ENCODE peak calls at places on chromosome 4, in six cellular contexts. N is T1000, H is ACHN, O is H4, D is kidney tubule cell, I is HT1080. P is an unnamed sample.

GRCh38 chr4:16187455-16187854 is 38.8 kb downstream of the TAPT1 start:
- DNase-seq in N (no peak), H (no peak), O (no peak), D (peak), I (no peak), P (no peak)

GRCh38 chr4:25235401-25235800 is 1.6 kb downstream of the PI4K2B start:
- DNase-seq in N (no peak), H (no peak), O (no peak), D (no peak), I (no peak), P (peak)

GRCh38 chr4:72286185-72286584 is 254.4 kb downstream of the NPFFR2 start:
- DNase-seq in N (no peak), H (peak), O (peak), D (peak), I (peak), P (peak)

GRCh38 chr4:21139327-21139726 is 439.1 kb downstream of the PACRGL start:
- DNase-seq in N (no peak), H (no peak), O (no peak), D (no peak), I (no peak), P (no peak)

GRCh38 chr4:89598602-89599001 is 238.4 kb downstream of the SNCA start:
- DNase-seq in N (no peak), H (peak), O (peak), D (peak), I (peak), P (peak)

GRCh38 chr4:793941-794621 is 31.8 kb downstream of the CPLX1 start:
- DNase-seq in N (no peak), H (peak), O (no peak), D (no peak), I (no peak), P (no peak)

GRCh38 chr4:142703694-142704309 is 142.3 kb downstream of the INPP4B start:
- DNase-seq in N (no peak), H (no peak), O (no peak), D (no peak), I (no peak), P (no peak)

GRCh38 chr4:26076000-26076587 is 162.1 kb downstream of the SMIM20 start:
- DNase-seq in N (peak), H (no peak), O (no peak), D (peak), I (peak), P (peak)

GRCh38 chr4:2286904-2287593 is 25.1 kb upstream of the MXD4 start:
- DNase-seq in N (no peak), H (no peak), O (no peak), D (no peak), I (no peak), P (no peak)

GRCh38 chr4:70863099-70863790 is 23.6 kb upstream of the GRSF1 start:
- DNase-seq in N (no peak), H (no peak), O (peak), D (no peak), I (no peak), P (no peak)

GRCh38 chr4:130306566-130306965 is 1210.6 kb downstream of the C4orf33 start:
- DNase-seq in N (no peak), H (peak), O (no peak), D (no peak), I (no peak), P (no peak)

GRCh38 chr4:86181585-86181984 is 178.3 kb downstream of the MAPK10 start:
- DNase-seq in N (no peak), H (peak), O (peak), D (peak), I (peak), P (peak)

GRCh38 chr4:70704333-70705145 is 16.2 kb downstream of the UTP3 start:
- DNase-seq in N (peak), H (peak), O (peak), D (peak), I (peak), P (peak)

GRCh38 chr4:183729430-183730328 is 70.6 kb downstream of the TRAPPC11 start:
- DNase-seq in N (peak), H (peak), O (no peak), D (peak), I (peak), P (peak)

GRCh38 chr4:84750260-84750955 is 167.5 kb downstream of the CDS1 start:
- DNase-seq in N (no peak), H (peak), O (peak), D (peak), I (peak), P (peak)

GRCh38 chr4:139833131-139833930 is 167.7 kb downstream of the MGST2 start:
- DNase-seq in N (no peak), H (no peak), O (no peak), D (no peak), I (no peak), P (no peak)

GRCh38 chr4:82629238-82630000 is 67.6 kb upstream of the TMEM150C start:
- DNase-seq in N (peak), H (no peak), O (peak), D (peak), I (peak), P (no peak)

GRCh38 chr4:139689093-139689722 is 23.6 kb downstream of the MGST2 start:
- DNase-seq in N (no peak), H (no peak), O (no peak), D (peak), I (no peak), P (no peak)

GRCh38 chr4:1297023-1297395 is 7.3 kb downstream of the MAEA start:
- DNase-seq in N (no peak), H (no peak), O (no peak), D (no peak), I (no peak), P (no peak)

GRCh38 chr4:176660561-176660960 is 132.2 kb downstream of the VEGFC start:
- DNase-seq in N (no peak), H (no peak), O (no peak), D (no peak), I (peak), P (peak)

GRCh38 chr4:189835505-189835904 is 105.2 kb upstream of the FRG1 start:
- DNase-seq in N (no peak), H (no peak), O (no peak), D (no peak), I (no peak), P (no peak)

GRCh38 chr4:41205854-41206460 is 8.4 kb downstream of the APBB2 start:
- DNase-seq in N (no peak), H (no peak), O (no peak), D (peak), I (no peak), P (no peak)

GRCh38 chr4:186078977-186079697 is 10.2 kb downstream of the TLR3 start:
- DNase-seq in N (no peak), H (no peak), O (no peak), D (peak), I (no peak), P (no peak)

GRCh38 chr4:1209821-1210220 is 37.4 kb upstream of the SPON2 start:
- DNase-seq in N (no peak), H (no peak), O (no peak), D (no peak), I (no peak), P (no peak)

GRCh38 chr4:48705609-48706008 is 74.5 kb downstream of the FRYL start:
- DNase-seq in N (no peak), H (no peak), O (no peak), D (no peak), I (no peak), P (no peak)

GRCh38 chr4:666436-666810 is 7.7 kb downstream of the ATP5ME start:
- DNase-seq in N (no peak), H (no peak), O (no peak), D (no peak), I (no peak), P (no peak)

GRCh38 chr4:84778041-84778440 is 188.4 kb downstream of the WDFY3 start:
- DNase-seq in N (no peak), H (no peak), O (no peak), D (no peak), I (no peak), P (no peak)

GRCh38 chr4:25859429-25860148 is 3.2 kb downstream of the SEL1L3 start:
- DNase-seq in N (no peak), H (no peak), O (peak), D (no peak), I (peak), P (no peak)

GRCh38 chr4:82988323-82988832 is 22.2 kb downstream of the LIN54 start:
- DNase-seq in N (no peak), H (no peak), O (no peak), D (no peak), I (no peak), P (peak)

GRCh38 chr4:76696109-76696508 is 201.8 kb downstream of the SOWAHB start:
- DNase-seq in N (no peak), H (no peak), O (no peak), D (peak), I (peak), P (no peak)

P was measured in MCF 10A.